ENCODE peak calls at places on chromosomes 4 and X, in eight cellular contexts. One of them, this sample, is unnamed.

GRCh38 chrX:50430917-50431316 is 39.7 kb downstream of the DGKK start:
- DNase-seq in right lobe of liver: no peak
- DNase-seq in upper lobe of left lung: no peak
- DNase-seq in stomach: no peak
- DNase-seq in breast epithelium: no peak
- DNase-seq in esophagus muscularis mucosa: no peak
- DNase-seq in A549: no peak
- DNase-seq in transverse colon: no peak
- DNase-seq in this sample: no peak

GRCh38 chrX:104315555-104315954 is 60.8 kb upstream of the ESX1 start:
- DNase-seq in esophagus muscularis mucosa: no peak
- DNase-seq in right lobe of liver: no peak
- DNase-seq in breast epithelium: no peak
- DNase-seq in upper lobe of left lung: no peak
- DNase-seq in transverse colon: no peak
- DNase-seq in stomach: no peak
- DNase-seq in A549: no peak
- DNase-seq in this sample: no peak

GRCh38 chrX:150933945-150934350 is 35.5 kb upstream of the CD99L2 start:
- DNase-seq in transverse colon: no peak
- DNase-seq in breast epithelium: no peak
- DNase-seq in stomach: no peak
- DNase-seq in upper lobe of left lung: no peak
- DNase-seq in right lobe of liver: no peak
- DNase-seq in A549: no peak
- DNase-seq in esophagus muscularis mucosa: no peak
- DNase-seq in this sample: no peak

GRCh38 chr4:185872747-185873380 is 60.9 kb upstream of the SORBS2 start:
- DNase-seq in right lobe of liver: no peak
- DNase-seq in transverse colon: no peak
- DNase-seq in A549: no peak
- DNase-seq in stomach: no peak
- DNase-seq in esophagus muscularis mucosa: no peak
- DNase-seq in breast epithelium: no peak
- DNase-seq in upper lobe of left lung: no peak
- DNase-seq in this sample: no peak

GRCh38 chrX:106939566-106939965 is 19.4 kb downstream of the CLDN2 start:
- DNase-seq in breast epithelium: no peak
- DNase-seq in upper lobe of left lung: no peak
- DNase-seq in right lobe of liver: no peak
- DNase-seq in esophagus muscularis mucosa: no peak
- DNase-seq in stomach: no peak
- DNase-seq in A549: no peak
- DNase-seq in transverse colon: no peak
- DNase-seq in this sample: no peak

GRCh38 chr4:106496066-106496465 is 127.5 kb upstream of the GIMD1 start:
- DNase-seq in right lobe of liver: no peak
- DNase-seq in A549: no peak
- DNase-seq in stomach: no peak
- DNase-seq in transverse colon: no peak
- DNase-seq in upper lobe of left lung: no peak
- DNase-seq in breast epithelium: no peak
- DNase-seq in esophagus muscularis mucosa: no peak
- DNase-seq in this sample: no peak

GRCh38 chr4:112514449-112515277 is 1.3 kb downstream of the NEUROG2 start:
- DNase-seq in upper lobe of left lung: peak
- DNase-seq in right lobe of liver: no peak
- DNase-seq in A549: no peak
- DNase-seq in esophagus muscularis mucosa: no peak
- DNase-seq in stomach: no peak
- DNase-seq in transverse colon: no peak
- DNase-seq in breast epithelium: no peak
- DNase-seq in this sample: no peak

GRCh38 chrX:132737743-132738142 is 220.7 kb downstream of the HS6ST2 start:
- DNase-seq in right lobe of liver: no peak
- DNase-seq in stomach: no peak
- DNase-seq in A549: no peak
- DNase-seq in upper lobe of left lung: no peak
- DNase-seq in transverse colon: no peak
- DNase-seq in breast epithelium: peak
- DNase-seq in esophagus muscularis mucosa: no peak
- DNase-seq in this sample: no peak

GRCh38 chrX:10112510-10112909 is 44.3 kb upstream of the CLCN4 start:
- DNase-seq in esophagus muscularis mucosa: no peak
- DNase-seq in stomach: no peak
- DNase-seq in upper lobe of left lung: no peak
- DNase-seq in right lobe of liver: no peak
- DNase-seq in breast epithelium: no peak
- DNase-seq in transverse colon: no peak
- DNase-seq in A549: no peak
- DNase-seq in this sample: no peak

GRCh38 chr4:54913751-54914526 is 211.5 kb downstream of the KDR start:
- DNase-seq in transverse colon: no peak
- DNase-seq in upper lobe of left lung: no peak
- DNase-seq in breast epithelium: no peak
- DNase-seq in A549: no peak
- DNase-seq in stomach: no peak
- DNase-seq in esophagus muscularis mucosa: no peak
- DNase-seq in right lobe of liver: peak
- DNase-seq in this sample: no peak

GRCh38 chr4:1009647-1010521 is 1.5 kb upstream of the FGFRL1 start:
- DNase-seq in breast epithelium: peak
- DNase-seq in upper lobe of left lung: peak
- DNase-seq in right lobe of liver: peak
- DNase-seq in esophagus muscularis mucosa: no peak
- DNase-seq in transverse colon: peak
- DNase-seq in stomach: peak
- DNase-seq in A549: no peak
- DNase-seq in this sample: peak

GRCh38 chrX:11427082-11428033 is 134.1 kb downstream of the AMELX start:
- DNase-seq in A549: no peak
- DNase-seq in upper lobe of left lung: peak
- DNase-seq in stomach: peak
- DNase-seq in breast epithelium: no peak
- DNase-seq in right lobe of liver: peak
- DNase-seq in transverse colon: peak
- DNase-seq in esophagus muscularis mucosa: no peak
- DNase-seq in this sample: peak

GRCh38 chrX:120015145-120016067 is 62.1 kb downstream of the RHOXF2B start:
- DNase-seq in right lobe of liver: no peak
- DNase-seq in upper lobe of left lung: peak
- DNase-seq in breast epithelium: no peak
- DNase-seq in transverse colon: no peak
- DNase-seq in esophagus muscularis mucosa: no peak
- DNase-seq in A549: no peak
- DNase-seq in stomach: no peak
- DNase-seq in this sample: no peak

GRCh38 chrX:21946925-21947641 is 6.6 kb downstream of the SMS start:
- DNase-seq in breast epithelium: no peak
- DNase-seq in stomach: no peak
- DNase-seq in A549: no peak
- DNase-seq in right lobe of liver: no peak
- DNase-seq in upper lobe of left lung: no peak
- DNase-seq in transverse colon: no peak
- DNase-seq in esophagus muscularis mucosa: no peak
- DNase-seq in this sample: no peak

GRCh38 chr4:165761968-165762367 is 111.1 kb upstream of the TLL1 start:
- DNase-seq in esophagus muscularis mucosa: no peak
- DNase-seq in transverse colon: no peak
- DNase-seq in A549: no peak
- DNase-seq in right lobe of liver: no peak
- DNase-seq in stomach: no peak
- DNase-seq in breast epithelium: no peak
- DNase-seq in upper lobe of left lung: no peak
- DNase-seq in this sample: no peak

GRCh38 chrX:16215660-16216059 is 48.4 kb downstream of the MAGEB17 start:
- DNase-seq in upper lobe of left lung: no peak
- DNase-seq in right lobe of liver: no peak
- DNase-seq in stomach: no peak
- DNase-seq in esophagus muscularis mucosa: no peak
- DNase-seq in A549: no peak
- DNase-seq in transverse colon: no peak
- DNase-seq in breast epithelium: no peak
- DNase-seq in this sample: no peak

GRCh38 chrX:100591256-100592051 is 6.7 kb downstream of the TNMD start:
- DNase-seq in esophagus muscularis mucosa: no peak
- DNase-seq in transverse colon: no peak
- DNase-seq in stomach: no peak
- DNase-seq in breast epithelium: no peak
- DNase-seq in right lobe of liver: no peak
- DNase-seq in A549: no peak
- DNase-seq in upper lobe of left lung: no peak
- DNase-seq in this sample: no peak

GRCh38 chrX:107712231-107713204 is 63.1 kb downstream of the TSC22D3 start:
- DNase-seq in A549: no peak
- DNase-seq in breast epithelium: no peak
- DNase-seq in transverse colon: peak
- DNase-seq in right lobe of liver: no peak
- DNase-seq in esophagus muscularis mucosa: no peak
- DNase-seq in upper lobe of left lung: no peak
- DNase-seq in stomach: no peak
- DNase-seq in this sample: no peak

GRCh38 chr4:54217642-54218486 is 11.2 kb upstream of the PDGFRA start:
- DNase-seq in A549: peak
- DNase-seq in transverse colon: peak
- DNase-seq in esophagus muscularis mucosa: peak
- DNase-seq in stomach: peak
- DNase-seq in breast epithelium: peak
- DNase-seq in upper lobe of left lung: no peak
- DNase-seq in right lobe of liver: peak
- DNase-seq in this sample: peak

GRCh38 chrX:45762699-45763647 is 562.3 kb upstream of the DIPK2B start:
- DNase-seq in upper lobe of left lung: no peak
- DNase-seq in esophagus muscularis mucosa: no peak
- DNase-seq in stomach: no peak
- DNase-seq in right lobe of liver: no peak
- DNase-seq in transverse colon: no peak
- DNase-seq in A549: no peak
- DNase-seq in breast epithelium: no peak
- DNase-seq in this sample: no peak
- H3K4me3 ChIP-seq in upper lobe of left lung: no peak
- H3K4me3 ChIP-seq in esophagus muscularis mucosa: no peak
- H3K4me3 ChIP-seq in stomach: no peak
- H3K4me3 ChIP-seq in right lobe of liver: no peak
- H3K4me3 ChIP-seq in transverse colon: no peak
- H3K4me3 ChIP-seq in A549: no peak
- H3K4me3 ChIP-seq in breast epithelium: no peak
- H3K4me3 ChIP-seq in this sample: no peak

GRCh38 chr4:107931775-107932321 is 499 bp downstream of the CYP2U1 start:
- DNase-seq in A549: no peak
- DNase-seq in esophagus muscularis mucosa: no peak
- DNase-seq in stomach: no peak
- DNase-seq in transverse colon: no peak
- DNase-seq in right lobe of liver: peak
- DNase-seq in breast epithelium: no peak
- DNase-seq in upper lobe of left lung: peak
- DNase-seq in this sample: peak

GRCh38 chr4:107935246-107935645 is 3.9 kb downstream of the CYP2U1 start:
- DNase-seq in stomach: no peak
- DNase-seq in A549: no peak
- DNase-seq in breast epithelium: no peak
- DNase-seq in transverse colon: no peak
- DNase-seq in right lobe of liver: no peak
- DNase-seq in esophagus muscularis mucosa: no peak
- DNase-seq in upper lobe of left lung: no peak
- DNase-seq in this sample: no peak

GRCh38 chr4:107937040-107937439 is 5.7 kb downstream of the CYP2U1 start:
- DNase-seq in breast epithelium: no peak
- DNase-seq in stomach: no peak
- DNase-seq in upper lobe of left lung: no peak
- DNase-seq in A549: no peak
- DNase-seq in esophagus muscularis mucosa: no peak
- DNase-seq in transverse colon: no peak
- DNase-seq in right lobe of liver: no peak
- DNase-seq in this sample: no peak

DNA sequence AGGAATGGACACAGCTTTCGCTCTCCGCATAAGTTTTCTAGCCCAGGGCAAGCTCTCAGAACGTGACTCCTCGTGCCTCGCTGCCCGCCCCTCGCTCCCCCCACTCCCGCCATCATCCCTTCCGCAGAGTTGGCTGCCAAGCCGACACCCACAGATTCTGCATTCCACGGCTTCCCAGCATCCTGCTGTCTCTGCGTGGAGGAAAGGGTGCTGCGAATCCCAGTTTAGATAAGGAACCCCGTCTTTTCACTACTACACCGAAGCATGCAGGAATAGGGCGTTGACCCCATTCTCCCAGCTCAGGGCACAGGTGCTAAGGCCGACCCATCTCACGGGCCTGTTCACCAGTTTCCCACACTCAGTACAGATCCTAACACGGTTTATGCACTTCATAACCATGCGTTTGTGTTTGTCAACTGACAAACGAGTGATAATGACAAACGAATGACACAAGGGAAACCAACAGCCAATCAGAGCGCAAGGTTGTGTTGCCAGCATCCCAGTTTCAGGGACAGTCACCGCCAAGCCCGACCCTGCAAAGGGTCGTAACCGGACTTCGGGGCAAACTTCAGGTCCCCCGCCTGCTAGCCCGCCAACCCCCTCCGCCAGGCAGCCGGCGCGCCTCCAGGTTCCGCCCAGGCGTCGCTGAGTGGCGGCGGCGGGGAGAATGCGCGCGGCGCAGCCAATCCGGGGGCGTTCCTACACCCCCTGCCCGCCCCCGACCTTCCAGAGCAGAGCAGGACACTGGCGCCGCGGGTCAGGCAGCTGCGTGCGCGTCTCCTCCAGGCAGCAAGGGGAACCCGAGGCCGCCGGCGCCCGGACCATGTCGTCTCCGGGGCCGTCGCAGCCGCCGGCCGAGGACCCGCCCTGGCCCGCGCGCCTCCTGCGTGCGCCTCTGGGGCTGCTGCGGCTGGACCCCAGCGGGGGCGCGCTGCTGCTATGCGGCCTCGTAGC is at the start of gene CYP2U1:
- DNase-seq in upper lobe of left lung: peak
- DNase-seq in breast epithelium: peak
- DNase-seq in esophagus muscularis mucosa: peak
- DNase-seq in A549: peak
- DNase-seq in right lobe of liver: peak
- DNase-seq in stomach: peak
- DNase-seq in transverse colon: peak
- DNase-seq in this sample: peak
- TF ChIP-seq POLR2A in upper lobe of left lung: peak
- TF ChIP-seq POLR2A in breast epithelium: no peak
- TF ChIP-seq POLR2A in esophagus muscularis mucosa: peak
- TF ChIP-seq POLR2A in A549: peak
- TF ChIP-seq POLR2A in right lobe of liver: peak
- TF ChIP-seq POLR2A in stomach: no peak
- TF ChIP-seq POLR2A in transverse colon: peak
- TF ChIP-seq POLR2A in this sample: peak

GRCh38 chr4:78184584-78184983 is 127.5 kb downstream of the FRAS1 start:
- DNase-seq in right lobe of liver: no peak
- DNase-seq in transverse colon: no peak
- DNase-seq in esophagus muscularis mucosa: no peak
- DNase-seq in A549: no peak
- DNase-seq in stomach: no peak
- DNase-seq in upper lobe of left lung: no peak
- DNase-seq in breast epithelium: no peak
- DNase-seq in this sample: no peak
- H3K4me3 ChIP-seq in right lobe of liver: no peak
- H3K4me3 ChIP-seq in transverse colon: no peak
- H3K4me3 ChIP-seq in esophagus muscularis mucosa: no peak
- H3K4me3 ChIP-seq in A549: no peak
- H3K4me3 ChIP-seq in stomach: no peak
- H3K4me3 ChIP-seq in upper lobe of left lung: no peak
- H3K4me3 ChIP-seq in breast epithelium: no peak
- H3K4me3 ChIP-seq in this sample: no peak

GRCh38 chr4:73776363-73776762 is 36.0 kb downstream of the CXCL8 start:
- DNase-seq in esophagus muscularis mucosa: no peak
- DNase-seq in right lobe of liver: peak
- DNase-seq in transverse colon: no peak
- DNase-seq in stomach: peak
- DNase-seq in breast epithelium: peak
- DNase-seq in A549: no peak
- DNase-seq in upper lobe of left lung: no peak
- DNase-seq in this sample: peak
- TF ChIP-seq POLR2A in esophagus muscularis mucosa: no peak
- TF ChIP-seq POLR2A in right lobe of liver: no peak
- TF ChIP-seq POLR2A in transverse colon: no peak
- TF ChIP-seq POLR2A in stomach: no peak
- TF ChIP-seq POLR2A in breast epithelium: no peak
- TF ChIP-seq POLR2A in A549: no peak
- TF ChIP-seq POLR2A in upper lobe of left lung: no peak
- TF ChIP-seq POLR2A in this sample: no peak